ENCODE peak calls at places on chromosomes 12 and 14, in six cellular contexts. W is IMR-90, B is mesendoderm, T is mesenchymal stem cell, D is neuronal stem cell, R is trophoblast cell. Q is an unnamed sample.

GRCh38 chr12:81670759-81671158 is 88.4 kb downstream of the PPFIA2 start:
- DNase-seq in W (no peak), B (no peak), T (no peak), D (no peak), R (no peak), Q (no peak)

GRCh38 chr14:91245029-91245428 is 525 bp upstream of the GPR68 start:
- DNase-seq in W (no peak), B (no peak), T (no peak), D (no peak), R (no peak), Q (no peak)

GRCh38 chr12:53659011-53659551 is 16.8 kb downstream of the ATP5MC2 start:
- DNase-seq in W (peak; percentile 88), B (peak; percentile 22), T (peak; percentile 52), D (peak; percentile 71), R (no peak), Q (no peak)

GRCh38 chr14:86532219-86532618 is 1002.3 kb downstream of the FLRT2 start:
- DNase-seq in W (peak; percentile 25), B (no peak), T (no peak), D (no peak), R (no peak), Q (no peak)

GRCh38 chr12:26037615-26038180 is 79.2 kb downstream of the RASSF8 start:
- DNase-seq in W (no peak), B (no peak), T (no peak), D (no peak), R (no peak), Q (no peak)

GRCh38 chr12:104454997-104455396 is 1.8 kb upstream of the CHST11 start:
- DNase-seq in W (peak; percentile 44), B (no peak), T (peak; percentile 52), D (no peak), R (peak; percentile 65), Q (no peak)

GRCh38 chr14:75144944-75145343 is 18.1 kb upstream of the NEK9 start:
- DNase-seq in W (no peak), B (no peak), T (peak; percentile 67), D (no peak), R (peak; percentile 38), Q (no peak)

GRCh38 chr12:112148031-112148513 is 22.7 kb downstream of the TRAFD1 start:
- DNase-seq in W (peak; percentile 79), B (peak; percentile 48), T (peak; percentile 42), D (no peak), R (peak; percentile 68), Q (no peak)

GRCh38 chr14:47720281-47720680 is 44.9 kb upstream of the MDGA2 start:
- DNase-seq in W (no peak), B (no peak), T (no peak), D (no peak), R (no peak), Q (no peak)

GRCh38 chr14:103543140-103543539 is 14.1 kb downstream of the TRMT61A start:
- DNase-seq in W (no peak), B (no peak), T (no peak), D (no peak), R (no peak), Q (no peak)

GRCh38 chr12:58277231-58277630 is 335.9 kb downstream of the ATP23 start:
- DNase-seq in W (no peak), B (peak; percentile 22), T (no peak), D (no peak), R (no peak), Q (no peak)

GRCh38 chr12:111754671-111755070 is 12.1 kb upstream of the ALDH2 start:
- DNase-seq in W (no peak), B (no peak), T (no peak), D (no peak), R (no peak), Q (no peak)

GRCh38 chr12:4119157-4119761 is 154.3 kb upstream of the CCND2 start:
- DNase-seq in W (no peak), B (no peak), T (no peak), D (no peak), R (no peak), Q (no peak)

GRCh38 chr12:11763760-11764520 is 114.5 kb downstream of the ETV6 start:
- DNase-seq in W (peak; percentile 86), B (peak; percentile 19), T (peak; percentile 88), D (no peak), R (peak; percentile 81), Q (no peak)

GRCh38 chr12:22014783-22015144 is 31.3 kb upstream of the CMAS start:
- DNase-seq in W (peak; percentile 10), B (no peak), T (no peak), D (no peak), R (no peak), Q (no peak)

GRCh38 chr12:42969357-42969756 is 379.8 kb upstream of the PRICKLE1 start:
- DNase-seq in W (no peak), B (peak; percentile 58), T (no peak), D (no peak), R (peak; percentile 92), Q (no peak)

GRCh38 chr12:4307593-4308333 is 13.2 kb upstream of the TIGAR start:
- DNase-seq in W (peak; percentile 79), B (peak; percentile 98), T (peak; percentile 82), D (peak; percentile 67), R (peak; percentile 80), Q (peak; percentile 98)

GRCh38 chr12:83157604-83158003 is 470.9 kb downstream of the TMTC2 start:
- DNase-seq in W (no peak), B (no peak), T (no peak), D (no peak), R (no peak), Q (no peak)

GRCh38 chr12:83161451-83161850 is 474.7 kb downstream of the TMTC2 start:
- DNase-seq in W (peak; percentile 4), B (no peak), T (no peak), D (no peak), R (no peak), Q (no peak)

GRCh38 chr12:83158613-83159207 is 472.0 kb downstream of the TMTC2 start:
- DNase-seq in W (no peak), B (no peak), T (no peak), D (no peak), R (no peak), Q (no peak)

GRCh38 chr12:83153156-83153555 is 466.4 kb downstream of the TMTC2 start:
- DNase-seq in W (no peak), B (no peak), T (no peak), D (no peak), R (no peak), Q (no peak)

GRCh38 chr12:83156800-83157199 is 470.1 kb downstream of the TMTC2 start:
- DNase-seq in W (no peak), B (no peak), T (no peak), D (no peak), R (no peak), Q (no peak)
- H3K23ac ChIP-seq in W (no peak overlapping the region), B (no peak overlapping the region), T (no peak overlapping the region), D (no peak overlapping the region), R (no peak overlapping the region), Q (no peak overlapping the region)

DNA sequence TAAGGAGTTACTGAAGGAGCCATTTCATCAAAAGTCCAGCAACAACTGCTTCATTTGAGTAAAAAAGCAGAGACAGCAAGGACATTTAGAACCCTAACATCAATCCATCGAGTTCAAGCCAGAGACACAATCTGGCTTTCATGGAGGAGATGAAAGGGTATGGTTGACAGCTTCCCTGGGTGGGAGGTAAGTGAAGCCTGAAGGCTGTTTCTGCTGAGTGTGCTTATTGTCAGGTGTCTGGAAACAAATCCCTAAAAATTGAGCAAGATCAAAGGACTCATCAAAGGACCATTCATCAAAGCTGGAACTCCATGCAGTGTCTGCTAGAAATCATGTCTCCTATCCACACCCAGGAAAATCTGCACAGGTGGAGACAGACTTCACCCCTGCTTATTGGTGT is 104.4 kb upstream of the CCDC196 start:
- DNase-seq in W (no peak), B (no peak), T (no peak), D (no peak), R (no peak), Q (no peak)
- H3K23ac ChIP-seq in W (no peak overlapping the region), B (no peak overlapping the region), T (no peak overlapping the region), D (no peak overlapping the region), R (no peak overlapping the region), Q (no peak overlapping the region)

GRCh38 chr14:95651028-95651427 is 35.2 kb upstream of the TCL1B start:
- DNase-seq in W (no peak), B (peak; percentile 47), T (no peak), D (no peak), R (peak; percentile 51), Q (no peak)

GRCh38 chr14:95652690-95653089 is 33.5 kb upstream of the TCL1B start:
- DNase-seq in W (no peak), B (no peak), T (no peak), D (no peak), R (peak; percentile 75), Q (no peak)

GRCh38 chr14:95655461-95655860 is 30.8 kb upstream of the TCL1B start:
- DNase-seq in W (no peak), B (peak; percentile 82), T (no peak), D (no peak), R (peak; percentile 51), Q (no peak)

GRCh38 chr14:95649230-95649629 is 37.0 kb upstream of the TCL1B start:
- DNase-seq in W (no peak), B (no peak), T (no peak), D (no peak), R (no peak), Q (no peak)

DNA sequence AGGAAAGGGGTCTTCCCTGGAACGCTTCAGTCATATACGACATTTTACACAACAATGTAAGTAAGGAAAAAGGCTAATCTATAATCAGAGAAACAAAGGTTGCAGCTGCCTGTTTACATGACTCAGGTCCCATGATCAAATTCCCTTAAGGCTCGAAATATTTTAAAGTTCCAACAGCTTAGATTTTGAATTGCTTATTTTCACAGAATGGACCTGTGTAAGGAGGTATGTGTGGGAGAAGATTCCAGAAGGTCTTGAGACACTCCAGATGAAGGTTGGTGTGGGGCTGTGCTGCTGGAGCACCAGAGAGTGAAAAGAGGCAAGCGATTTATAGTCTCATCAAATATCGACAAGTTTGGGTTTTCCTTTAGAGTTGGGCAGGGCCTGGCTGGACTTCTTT is 34.1 kb upstream of the TCL1B start:
- DNase-seq in W (no peak), B (no peak), T (no peak), D (no peak), R (peak; percentile 93), Q (no peak)
- H3K23ac ChIP-seq in W (no peak overlapping the region), B (no peak overlapping the region), T (no peak overlapping the region), D (no peak overlapping the region), R (no peak overlapping the region), Q (no peak overlapping the region)

GRCh38 chr12:107254258-107254856 is 161.0 kb upstream of the CRY1 start:
- DNase-seq in W (no peak), B (no peak), T (no peak), D (no peak), R (no peak), Q (no peak)
- H3K23ac ChIP-seq in W (no peak overlapping the region), B (no peak overlapping the region), T (no peak overlapping the region), D (no peak overlapping the region), R (no peak overlapping the region), Q (no peak overlapping the region)

DNA sequence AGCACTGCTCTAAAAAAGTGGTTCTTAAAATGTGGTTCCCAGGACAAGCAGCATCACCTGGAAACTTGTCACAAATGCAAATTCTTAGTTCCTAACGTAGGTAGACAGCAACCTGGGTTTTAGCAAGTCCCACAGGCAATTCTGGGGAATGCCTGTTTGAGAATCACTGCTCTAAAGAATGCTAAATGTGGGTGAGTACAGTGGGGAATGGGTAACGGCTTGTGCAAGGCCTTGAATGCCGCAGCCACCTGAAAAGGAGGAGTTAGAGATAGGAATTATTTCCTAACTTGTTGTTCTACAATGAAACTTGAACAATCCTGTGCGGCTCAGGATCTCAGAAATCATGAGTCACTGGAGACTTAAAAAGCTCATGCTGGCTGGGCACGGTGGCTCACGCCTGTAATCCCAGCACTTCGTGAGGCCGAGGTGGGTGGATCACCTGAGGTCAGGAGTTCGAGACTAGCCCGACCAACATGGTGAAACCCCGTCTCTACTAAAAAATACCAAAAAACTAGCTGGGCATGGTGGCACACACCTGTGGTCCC is 34.9 kb downstream of the GNS start:
- DNase-seq in W (no peak), B (no peak), T (no peak), D (no peak), R (peak; percentile 97), Q (no peak)
- H3K23ac ChIP-seq in W (no peak overlapping the region), B (no peak overlapping the region), T (no peak overlapping the region), D (no peak overlapping the region), R (no peak overlapping the region), Q (no peak overlapping the region)

GRCh38 chr14:71410578-71411279 is 503.5 kb downstream of the PCNX1 start:
- DNase-seq in W (no peak), B (no peak), T (no peak), D (no peak), R (no peak), Q (no peak)
- H3K23ac ChIP-seq in W (no peak overlapping the region), B (no peak overlapping the region), T (no peak overlapping the region), D (no peak overlapping the region), R (no peak overlapping the region), Q (no peak overlapping the region)

Q was measured in H9.